ENCODE peak calls at places on chromosome 3, in five cellular contexts. One of them, this sample, is unnamed.
A peak's percentile ranks its signal among the peaks of the same experiment; 100 is the strongest.

GRCh38 chr3:107369791-107370190 is 7.4 kb upstream of the CCDC54 start:
- DNase-seq in neuronal stem cell: no peak
- DNase-seq in H9: no peak
- DNase-seq in H1: no peak
- DNase-seq in mesenchymal stem cell: no peak
- DNase-seq in this sample: no peak

GRCh38 chr3:9308298-9308990 is 54.4 kb upstream of the THUMPD3 start:
- DNase-seq in neuronal stem cell: no peak
- DNase-seq in H9: no peak
- DNase-seq in H1: no peak
- DNase-seq in mesenchymal stem cell: no peak
- DNase-seq in this sample: no peak

GRCh38 chr3:45599984-45600650 is 5.6 kb downstream of the LIMD1 start:
- DNase-seq in neuronal stem cell: no peak
- DNase-seq in H9: no peak
- DNase-seq in H1: no peak
- DNase-seq in mesenchymal stem cell: no peak
- DNase-seq in this sample: no peak

GRCh38 chr3:140510303-140510861 is 167.5 kb upstream of the TRIM42 start:
- DNase-seq in neuronal stem cell: no peak
- DNase-seq in H9: no peak
- DNase-seq in H1: no peak
- DNase-seq in mesenchymal stem cell: no peak
- DNase-seq in this sample: no peak

GRCh38 chr3:167102071-167102470 is 278.0 kb downstream of the ZBBX start:
- DNase-seq in neuronal stem cell: no peak
- DNase-seq in H9: peak; percentile 54
- DNase-seq in H1: peak; percentile 54
- DNase-seq in mesenchymal stem cell: no peak
- DNase-seq in this sample: no peak

GRCh38 chr3:106825962-106826605 is 551.2 kb upstream of the CCDC54 start:
- DNase-seq in neuronal stem cell: no peak
- DNase-seq in H9: no peak
- DNase-seq in H1: no peak
- DNase-seq in mesenchymal stem cell: peak; percentile 80
- DNase-seq in this sample: peak; percentile 75

GRCh38 chr3:88058322-88058592 is 548 bp downstream of the CGGBP1 start:
- DNase-seq in neuronal stem cell: no peak
- DNase-seq in H9: no peak
- DNase-seq in H1: no peak
- DNase-seq in mesenchymal stem cell: no peak
- DNase-seq in this sample: no peak

GRCh38 chr3:196552253-196552652 is 16.1 kb downstream of the WDR53 start:
- DNase-seq in neuronal stem cell: no peak
- DNase-seq in H9: no peak
- DNase-seq in H1: no peak
- DNase-seq in mesenchymal stem cell: no peak
- DNase-seq in this sample: no peak

GRCh38 chr3:194967126-194968117 is 281.7 kb downstream of the FAM43A start:
- DNase-seq in neuronal stem cell: no peak
- DNase-seq in H9: no peak
- DNase-seq in H1: peak; percentile 28
- DNase-seq in mesenchymal stem cell: no peak
- DNase-seq in this sample: no peak

GRCh38 chr3:9226326-9226725 is 23.1 kb downstream of the SRGAP3 start:
- DNase-seq in neuronal stem cell: no peak
- DNase-seq in H9: no peak
- DNase-seq in H1: no peak
- DNase-seq in mesenchymal stem cell: no peak
- DNase-seq in this sample: no peak

GRCh38 chr3:102941761-102942160 is 506.9 kb downstream of the ZPLD1 start:
- DNase-seq in neuronal stem cell: no peak
- DNase-seq in H9: no peak
- DNase-seq in H1: no peak
- DNase-seq in mesenchymal stem cell: no peak
- DNase-seq in this sample: no peak

GRCh38 chr3:187997490-187997889 is 156.5 kb upstream of the LPP start:
- DNase-seq in neuronal stem cell: no peak
- DNase-seq in H9: no peak
- DNase-seq in H1: no peak
- DNase-seq in mesenchymal stem cell: peak; percentile 32
- DNase-seq in this sample: no peak

GRCh38 chr3:19250959-19251610 is 102.8 kb downstream of the KCNH8 start:
- DNase-seq in neuronal stem cell: no peak
- DNase-seq in H9: no peak
- DNase-seq in H1: no peak
- DNase-seq in mesenchymal stem cell: no peak
- DNase-seq in this sample: no peak

GRCh38 chr3:112308151-112308911 is 14.3 kb upstream of the SLC9C1 start:
- DNase-seq in neuronal stem cell: peak; percentile 47
- DNase-seq in H9: peak; percentile 45
- DNase-seq in H1: no peak
- DNase-seq in mesenchymal stem cell: peak; percentile 86
- DNase-seq in this sample: peak; percentile 79

GRCh38 chr3:78872195-78872594 is 895.6 kb downstream of the ROBO1 start:
- DNase-seq in neuronal stem cell: peak; percentile 27
- DNase-seq in H9: no peak
- DNase-seq in H1: no peak
- DNase-seq in mesenchymal stem cell: peak; percentile 43
- DNase-seq in this sample: no peak

GRCh38 chr3:134666885-134667284 is 16.1 kb upstream of the KY start:
- DNase-seq in neuronal stem cell: no peak
- DNase-seq in H9: no peak
- DNase-seq in H1: no peak
- DNase-seq in mesenchymal stem cell: no peak
- DNase-seq in this sample: no peak

GRCh38 chr3:71728632-71729342 is 3.6 kb upstream of the EIF4E3 start:
- DNase-seq in neuronal stem cell: peak; percentile 69
- DNase-seq in H9: peak; percentile 84
- DNase-seq in H1: peak; percentile 73
- DNase-seq in mesenchymal stem cell: peak; percentile 56
- DNase-seq in this sample: no peak

GRCh38 chr3:45218578-45219390 is 7.3 kb downstream of the TMEM158 start:
- DNase-seq in neuronal stem cell: no peak
- DNase-seq in H9: no peak
- DNase-seq in H1: no peak
- DNase-seq in mesenchymal stem cell: peak; percentile 72
- DNase-seq in this sample: peak; percentile 65

GRCh38 chr3:66490214-66490613 is 10.6 kb downstream of the LRIG1 start:
- DNase-seq in neuronal stem cell: no peak
- DNase-seq in H9: no peak
- DNase-seq in H1: no peak
- DNase-seq in mesenchymal stem cell: peak; percentile 75
- DNase-seq in this sample: no peak

GRCh38 chr3:66492672-66493071 is 8.2 kb downstream of the LRIG1 start:
- DNase-seq in neuronal stem cell: no peak
- DNase-seq in H9: no peak
- DNase-seq in H1: no peak
- DNase-seq in mesenchymal stem cell: no peak
- DNase-seq in this sample: no peak

GRCh38 chr3:66489577-66489976 is 11.2 kb downstream of the LRIG1 start:
- DNase-seq in neuronal stem cell: no peak
- DNase-seq in H9: no peak
- DNase-seq in H1: no peak
- DNase-seq in mesenchymal stem cell: no peak
- DNase-seq in this sample: no peak

GRCh38 chr3:66489115-66489514 is 11.7 kb downstream of the LRIG1 start:
- DNase-seq in neuronal stem cell: no peak
- DNase-seq in H9: no peak
- DNase-seq in H1: no peak
- DNase-seq in mesenchymal stem cell: no peak
- DNase-seq in this sample: no peak

GRCh38 chr3:66490984-66491383 is 9.8 kb downstream of the LRIG1 start:
- DNase-seq in neuronal stem cell: no peak
- DNase-seq in H9: no peak
- DNase-seq in H1: no peak
- DNase-seq in mesenchymal stem cell: peak; percentile 71
- DNase-seq in this sample: no peak
- H2BK12ac ChIP-seq in neuronal stem cell: no peak overlapping the region
- H2BK12ac ChIP-seq in H9: no peak overlapping the region
- H2BK12ac ChIP-seq in H1: no peak overlapping the region
- H2BK12ac ChIP-seq in mesenchymal stem cell: no peak overlapping the region
- H2BK12ac ChIP-seq in this sample: no peak overlapping the region

GRCh38 chr3:171976526-171976925 is 62.9 kb upstream of the FNDC3B start:
- DNase-seq in neuronal stem cell: no peak
- DNase-seq in H9: no peak
- DNase-seq in H1: no peak
- DNase-seq in mesenchymal stem cell: peak; percentile 62
- DNase-seq in this sample: no peak
- H4K8ac ChIP-seq in neuronal stem cell: no peak overlapping the region
- H4K8ac ChIP-seq in H9: no peak overlapping the region
- H4K8ac ChIP-seq in H1: no peak overlapping the region
- H4K8ac ChIP-seq in mesenchymal stem cell: peak overlapping the region; percentile 12
- H4K8ac ChIP-seq in this sample: no peak overlapping the region

DNA sequence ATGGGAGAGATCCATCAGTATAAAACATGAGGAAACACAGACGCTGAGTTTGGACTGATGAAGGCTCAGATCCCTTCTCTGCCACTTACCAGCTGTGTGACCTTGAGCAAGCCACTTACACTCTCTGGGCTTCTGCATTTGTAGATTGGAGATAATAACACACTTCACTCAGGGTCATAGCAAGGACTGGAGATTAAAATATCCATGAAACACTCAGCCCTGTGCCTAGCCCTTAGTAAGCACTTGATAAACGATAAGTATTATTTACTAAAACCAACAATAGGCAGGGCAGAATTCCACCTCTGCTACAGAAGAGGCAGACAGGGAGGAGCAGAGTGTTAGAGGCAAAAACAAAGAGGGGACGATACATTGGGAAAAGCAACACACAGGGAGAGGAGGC is 420.5 kb upstream of the WNT5A start:
- DNase-seq in neuronal stem cell: no peak
- DNase-seq in H9: no peak
- DNase-seq in H1: no peak
- DNase-seq in mesenchymal stem cell: no peak
- DNase-seq in this sample: no peak
- H2BK12ac ChIP-seq in neuronal stem cell: no peak overlapping the region
- H2BK12ac ChIP-seq in H9: no peak overlapping the region
- H2BK12ac ChIP-seq in H1: no peak overlapping the region
- H2BK12ac ChIP-seq in mesenchymal stem cell: no peak overlapping the region
- H2BK12ac ChIP-seq in this sample: peak overlapping the region; percentile 86

GRCh38 chr3:66441124-66441523 is 59.7 kb downstream of the LRIG1 start:
- DNase-seq in neuronal stem cell: no peak
- DNase-seq in H9: no peak
- DNase-seq in H1: no peak
- DNase-seq in mesenchymal stem cell: peak; percentile 44
- DNase-seq in this sample: no peak
- H4K8ac ChIP-seq in neuronal stem cell: no peak overlapping the region
- H4K8ac ChIP-seq in H9: no peak overlapping the region
- H4K8ac ChIP-seq in H1: no peak overlapping the region
- H4K8ac ChIP-seq in mesenchymal stem cell: peak overlapping the region; percentile 45
- H4K8ac ChIP-seq in this sample: no peak overlapping the region

DNA sequence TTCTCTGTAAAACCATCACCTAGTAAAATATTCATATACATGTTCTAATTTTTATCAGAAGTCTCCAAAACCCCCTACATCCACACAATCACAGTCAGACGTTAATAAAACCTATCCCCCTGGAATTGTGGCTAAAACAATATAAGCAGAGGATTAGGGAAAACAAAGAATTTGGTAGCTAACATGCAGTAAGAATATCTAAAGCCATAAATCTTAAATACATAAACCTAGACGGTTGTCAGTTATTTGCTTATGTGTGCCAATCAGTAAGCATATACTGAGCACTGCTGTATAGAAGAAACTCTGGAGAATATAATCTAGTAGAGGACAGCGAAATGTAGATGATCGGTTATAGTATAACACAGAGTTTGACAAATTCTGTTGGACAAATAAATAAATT is 232.2 kb downstream of the TBC1D5 start:
- DNase-seq in neuronal stem cell: no peak
- DNase-seq in H9: no peak
- DNase-seq in H1: no peak
- DNase-seq in mesenchymal stem cell: no peak
- DNase-seq in this sample: no peak
- H2BK12ac ChIP-seq in neuronal stem cell: no peak overlapping the region
- H2BK12ac ChIP-seq in H9: no peak overlapping the region
- H2BK12ac ChIP-seq in H1: no peak overlapping the region
- H2BK12ac ChIP-seq in mesenchymal stem cell: no peak overlapping the region
- H2BK12ac ChIP-seq in this sample: no peak overlapping the region

DNA sequence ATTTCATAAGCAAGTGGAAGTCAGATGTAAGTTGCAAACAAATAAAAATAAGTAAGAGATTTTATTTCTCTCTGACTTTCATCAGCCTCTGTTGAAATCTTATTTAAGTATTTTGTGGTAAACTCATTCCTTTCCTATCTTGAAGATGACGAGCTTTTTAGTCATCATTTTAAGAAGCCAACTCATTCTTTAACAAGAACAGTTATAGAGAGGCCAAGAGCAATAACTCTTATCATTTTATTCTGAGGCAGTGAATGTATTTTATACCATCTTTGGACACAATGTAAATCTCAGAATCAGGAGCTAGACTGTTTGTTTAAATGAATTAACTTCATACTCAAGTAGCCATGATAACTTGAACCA is 147.5 kb upstream of the MBNL1 start:
- DNase-seq in neuronal stem cell: no peak
- DNase-seq in H9: no peak
- DNase-seq in H1: no peak
- DNase-seq in mesenchymal stem cell: peak; percentile 85
- DNase-seq in this sample: peak; percentile 66
- H4K8ac ChIP-seq in neuronal stem cell: no peak overlapping the region
- H4K8ac ChIP-seq in H9: no peak overlapping the region
- H4K8ac ChIP-seq in H1: no peak overlapping the region
- H4K8ac ChIP-seq in mesenchymal stem cell: no peak overlapping the region
- H4K8ac ChIP-seq in this sample: no peak overlapping the region

DNA sequence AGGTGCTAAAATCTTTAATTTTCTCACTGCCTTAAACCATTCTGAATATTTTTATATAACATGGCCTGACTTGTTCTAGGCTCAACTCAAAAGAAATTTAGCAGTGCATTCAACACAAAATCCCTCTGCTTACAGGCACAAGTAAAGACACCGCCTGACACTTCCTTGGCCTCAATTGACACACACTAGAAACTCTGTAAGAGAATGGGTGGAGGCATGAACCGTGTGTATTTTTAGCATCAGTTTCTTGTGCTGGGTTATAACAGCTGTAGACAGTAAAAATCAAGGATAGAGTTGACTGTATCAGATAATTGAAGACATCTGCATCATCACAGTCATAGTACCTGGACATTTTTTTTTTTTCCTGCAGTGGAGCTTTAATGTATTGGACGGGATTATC is 54.3 kb downstream of the SLC9A9 start:
- DNase-seq in neuronal stem cell: no peak
- DNase-seq in H9: no peak
- DNase-seq in H1: no peak
- DNase-seq in mesenchymal stem cell: no peak
- DNase-seq in this sample: no peak
- H2BK12ac ChIP-seq in neuronal stem cell: no peak overlapping the region
- H2BK12ac ChIP-seq in H9: no peak overlapping the region
- H2BK12ac ChIP-seq in H1: no peak overlapping the region
- H2BK12ac ChIP-seq in mesenchymal stem cell: no peak overlapping the region
- H2BK12ac ChIP-seq in this sample: no peak overlapping the region

This sample was measured in trophoblast cell.